ENCODE peak calls at places on chromosome 2, in seven cellular contexts. U, Y, M, W, F, B and R are unnamed samples.

GRCh38 chr2:60337142-60337497 is 216.3 kb downstream of the BCL11A start:
- DNase-seq in U (no peak), Y (no peak), M (no peak), W (no peak), F (no peak), B (no peak), R (no peak)

GRCh38 chr2:30155202-30155601 is 8.4 kb downstream of the YPEL5 start:
- DNase-seq in U (no peak), Y (no peak), M (no peak), W (no peak), F (no peak), B (no peak), R (no peak)

GRCh38 chr2:18993756-18994155 is 364.7 kb downstream of the OSR1 start:
- DNase-seq in U (no peak), Y (no peak), M (no peak), W (no peak), F (no peak), B (no peak), R (no peak)

GRCh38 chr2:128477891-128478290 is 159.2 kb upstream of the HS6ST1 start:
- DNase-seq in U (no peak), Y (no peak), M (no peak), W (no peak), F (no peak), B (no peak), R (no peak)

GRCh38 chr2:4354678-4355077 is 651.3 kb downstream of the DCDC2C start:
- DNase-seq in U (no peak), Y (peak), M (no peak), W (peak), F (peak), B (no peak), R (no peak)

GRCh38 chr2:168210216-168210897 is 37.0 kb downstream of the STK39 start:
- DNase-seq in U (no peak), Y (no peak), M (no peak), W (no peak), F (no peak), B (no peak), R (no peak)

GRCh38 chr2:12903272-12903671 is 186.5 kb downstream of the TRIB2 start:
- DNase-seq in U (no peak), Y (no peak), M (no peak), W (no peak), F (no peak), B (no peak), R (no peak)

GRCh38 chr2:17298453-17298852 is 219.8 kb downstream of the RAD51AP2 start:
- DNase-seq in U (no peak), Y (no peak), M (no peak), W (no peak), F (peak), B (no peak), R (no peak)

GRCh38 chr2:59277656-59278055 is 1036.5 kb upstream of the FANCL start:
- DNase-seq in U (no peak), Y (no peak), M (no peak), W (no peak), F (no peak), B (no peak), R (no peak)

GRCh38 chr2:180662555-180662954 is 317.9 kb upstream of the UBE2E3 start:
- DNase-seq in U (no peak), Y (no peak), M (no peak), W (no peak), F (no peak), B (no peak), R (no peak)

GRCh38 chr2:154698789-154699559 is 479 bp downstream of the KCNJ3 start:
- DNase-seq in U (peak), Y (no peak), M (no peak), W (peak), F (no peak), B (no peak), R (no peak)

GRCh38 chr2:88481937-88482336 is 29.4 kb upstream of the FOXI3 start:
- DNase-seq in U (no peak), Y (no peak), M (no peak), W (no peak), F (no peak), B (no peak), R (no peak)

GRCh38 chr2:17644997-17645715 is 104.7 kb downstream of the VSNL1 start:
- DNase-seq in U (no peak), Y (no peak), M (no peak), W (no peak), F (no peak), B (no peak), R (no peak)

GRCh38 chr2:205650450-205650849 is 31.9 kb upstream of the NRP2 start:
- DNase-seq in U (no peak), Y (no peak), M (no peak), W (no peak), F (no peak), B (no peak), R (peak)

GRCh38 chr2:1605659-1606400 is 138.5 kb downstream of the PXDN start:
- DNase-seq in U (peak), Y (no peak), M (no peak), W (peak), F (no peak), B (no peak), R (no peak)

GRCh38 chr2:173456960-173457359 is 102.3 kb downstream of the CDCA7 start:
- DNase-seq in U (no peak), Y (no peak), M (no peak), W (no peak), F (no peak), B (no peak), R (no peak)

GRCh38 chr2:162734866-162735265 is 103.7 kb downstream of the KCNH7 start:
- DNase-seq in U (no peak), Y (no peak), M (no peak), W (no peak), F (no peak), B (no peak), R (no peak)

GRCh38 chr2:27737676-27738348 is 33.7 kb upstream of the MRPL33 start:
- DNase-seq in U (no peak), Y (no peak), M (peak), W (peak), F (peak), B (no peak), R (no peak)

GRCh38 chr2:145036421-145036901 is 516.5 kb upstream of the ZEB2 start:
- DNase-seq in U (no peak), Y (no peak), M (no peak), W (no peak), F (no peak), B (no peak), R (no peak)

GRCh38 chr2:162821176-162821575 is 17.4 kb downstream of the KCNH7 start:
- DNase-seq in U (no peak), Y (no peak), M (no peak), W (no peak), F (no peak), B (no peak), R (no peak)

GRCh38 chr2:197828464-197829135 is 24.2 kb downstream of the PLCL1 start:
- DNase-seq in U (no peak), Y (no peak), M (no peak), W (no peak), F (no peak), B (no peak), R (no peak)

GRCh38 chr2:236168110-236169067 is at the start of gene GBX2:
- DNase-seq in U (peak), Y (peak), M (no peak), W (peak), F (no peak), B (peak), R (no peak)

GRCh38 chr2:89767581-89768435 is 1076.3 kb downstream of the RPIA start:
- DNase-seq in U (peak), Y (no peak), M (peak), W (peak), F (no peak), B (no peak), R (peak)

GRCh38 chr2:181231886-181232644 is 225.1 kb upstream of the ITGA4 start:
- DNase-seq in U (no peak), Y (no peak), M (no peak), W (no peak), F (no peak), B (no peak), R (no peak)

GRCh38 chr2:48946444-48947048 is 191.0 kb upstream of the LHCGR start:
- DNase-seq in U (peak), Y (peak), M (peak), W (peak), F (peak), B (peak), R (no peak)

GRCh38 chr2:137168564-137168963 is 403.2 kb downstream of the THSD7B start:
- DNase-seq in U (no peak), Y (no peak), M (no peak), W (no peak), F (no peak), B (no peak), R (no peak)

GRCh38 chr2:113342650-113343049 is 63.9 kb upstream of the PAX8 start:
- DNase-seq in U (no peak), Y (no peak), M (no peak), W (no peak), F (no peak), B (no peak), R (no peak)

GRCh38 chr2:134431837-134432437 is 178.1 kb downstream of the MGAT5 start:
- DNase-seq in U (no peak), Y (no peak), M (no peak), W (no peak), F (no peak), B (peak), R (no peak)

GRCh38 chr2:20522311-20522710 is 75.4 kb downstream of the RHOB start:
- DNase-seq in U (peak), Y (no peak), M (no peak), W (no peak), F (no peak), B (no peak), R (no peak)

GRCh38 chr2:145060876-145061275 is 541.0 kb upstream of the ZEB2 start:
- DNase-seq in U (no peak), Y (no peak), M (no peak), W (no peak), F (no peak), B (no peak), R (no peak)

GRCh38 chr2:60934153-60934722 is 52.9 kb downstream of the REL start:
- DNase-seq in U (no peak), Y (no peak), M (no peak), W (no peak), F (no peak), B (no peak), R (no peak)

DNA sequence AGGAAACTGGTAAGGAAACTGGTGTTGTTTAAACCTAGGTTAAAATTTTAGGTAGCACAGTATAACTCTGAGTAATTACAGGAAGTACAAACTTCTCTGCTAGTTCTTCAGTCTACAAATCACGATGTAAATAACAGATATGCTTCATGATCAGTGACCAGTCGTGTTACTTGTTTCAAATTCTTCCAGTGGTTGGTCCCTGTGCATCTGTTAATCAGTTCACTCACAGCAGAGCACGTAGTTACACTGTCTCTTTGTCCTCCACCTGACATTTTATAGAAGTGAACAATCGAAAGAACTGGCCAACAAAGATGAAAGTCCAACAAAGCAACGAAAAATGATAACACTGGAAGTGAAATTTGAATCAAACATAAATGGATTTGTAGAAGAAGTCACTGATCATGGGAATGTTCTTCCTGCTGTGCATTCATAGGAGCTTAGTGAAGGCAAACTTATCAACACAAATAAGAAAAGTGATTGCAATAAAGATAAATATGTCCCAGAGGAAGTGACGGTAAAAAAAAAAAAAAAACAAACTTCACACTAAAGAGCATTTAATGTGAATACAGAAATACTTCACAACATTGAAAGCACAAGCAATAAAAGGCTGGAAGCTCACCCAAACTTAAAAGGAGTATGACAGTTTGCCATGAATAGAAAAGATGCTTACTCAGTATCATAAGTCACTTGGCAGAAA is 7.0 kb downstream of the EIF2AK2 start:
- DNase-seq in U (no peak), Y (no peak), M (no peak), W (no peak), F (peak), B (no peak), R (no peak)
- H3K27ac ChIP-seq in U (no peak), Y (no peak), M (no peak), W (no peak), F (peak), B (no peak), R (no peak)

DNA sequence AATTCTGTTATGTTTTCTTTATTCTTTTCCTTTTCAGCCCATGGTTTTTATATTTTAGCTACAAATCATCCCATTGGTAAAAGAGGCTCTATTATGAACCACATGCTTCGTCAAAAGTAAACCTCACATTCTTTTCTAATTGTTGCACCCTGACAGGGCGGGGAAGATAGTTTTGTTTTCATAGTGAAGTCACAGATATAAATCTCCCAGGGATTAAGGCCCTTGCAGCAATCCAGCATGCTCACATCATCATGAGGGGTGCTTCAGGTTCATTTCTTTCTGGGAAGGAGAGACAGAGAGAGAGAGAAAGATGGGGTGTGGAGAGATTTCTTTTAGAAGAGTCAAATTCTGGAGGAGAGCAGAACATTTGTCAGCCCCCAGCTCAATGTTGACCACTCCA is 124.5 kb upstream of the CDC42EP3 start:
- DNase-seq in U (no peak), Y (no peak), M (no peak), W (no peak), F (no peak), B (no peak), R (no peak)
- TF ChIP-seq EP300 in U (no peak), Y (no peak), M (no peak), W (no peak), F (no peak), B (no peak), R (no peak)

GRCh38 chr2:45170191-45170975 is 161.1 kb upstream of the SIX2 start:
- DNase-seq in U (no peak), Y (no peak), M (no peak), W (no peak), F (no peak), B (no peak), R (no peak)

GRCh38 chr2:45168731-45169338 is 159.6 kb upstream of the SIX2 start:
- DNase-seq in U (no peak), Y (no peak), M (no peak), W (peak), F (no peak), B (peak), R (no peak)

GRCh38 chr2:45167885-45168284 is 158.6 kb upstream of the SIX2 start:
- DNase-seq in U (no peak), Y (no peak), M (no peak), W (no peak), F (no peak), B (no peak), R (no peak)

GRCh38 chr2:45170976-45171514 is 161.8 kb upstream of the SIX2 start:
- DNase-seq in U (no peak), Y (no peak), M (no peak), W (no peak), F (no peak), B (no peak), R (no peak)

DNA sequence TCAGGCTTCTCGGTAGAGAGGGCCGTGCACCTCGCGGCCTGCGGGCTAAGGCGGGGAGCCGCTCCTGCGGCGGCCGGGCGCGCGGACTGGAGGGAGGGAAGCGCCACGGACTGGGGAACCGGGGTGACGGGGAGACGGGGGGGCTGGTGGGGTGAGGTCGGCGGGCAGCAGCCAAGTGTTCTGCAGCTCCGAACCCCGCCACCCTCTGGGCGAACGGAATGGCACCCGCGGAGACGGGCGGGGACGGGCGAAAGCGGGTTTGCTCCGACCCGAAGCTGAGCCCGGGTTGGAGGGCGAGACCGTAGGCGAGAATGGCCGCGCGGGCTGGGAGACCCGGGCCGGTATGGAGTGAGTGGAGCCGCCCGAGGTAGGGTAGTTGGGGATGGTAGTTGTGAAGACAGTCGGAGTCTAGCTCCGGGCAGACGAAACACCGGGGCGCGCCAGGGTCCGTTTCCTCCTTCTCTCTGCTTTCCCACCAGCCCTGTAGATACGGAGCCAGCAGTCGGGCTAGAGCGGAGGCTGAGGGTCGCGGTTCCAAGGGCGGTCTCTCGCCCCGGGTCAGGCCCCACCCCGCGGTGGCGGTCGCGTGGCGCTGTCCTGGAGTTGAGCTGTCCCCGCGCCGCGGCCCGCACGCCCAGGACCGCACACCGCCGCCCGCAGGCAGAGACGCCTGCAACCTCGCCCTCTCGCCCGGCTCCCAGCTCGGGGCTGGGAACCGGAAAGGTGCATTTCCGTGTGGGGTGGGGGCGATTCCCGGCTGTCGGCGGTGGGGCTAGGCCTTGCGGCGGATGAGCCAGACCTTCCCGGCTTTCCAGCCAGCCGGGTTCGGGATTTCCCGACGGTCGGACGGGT is 160.3 kb upstream of the SIX2 start:
- DNase-seq in U (no peak), Y (no peak), M (no peak), W (peak), F (no peak), B (peak), R (no peak)
- H3K4me3 ChIP-seq in U (peak), Y (no peak), M (peak), W (peak), F (no peak), B (peak), R (peak)

GRCh38 chr2:40420478-40420877 is 31.4 kb downstream of the SLC8A1 start:
- DNase-seq in U (no peak), Y (no peak), M (no peak), W (no peak), F (no peak), B (no peak), R (no peak)

GRCh38 chr2:40416486-40416885 is 35.4 kb downstream of the SLC8A1 start:
- DNase-seq in U (no peak), Y (no peak), M (no peak), W (no peak), F (no peak), B (no peak), R (no peak)

GRCh38 chr2:40421643-40422297 is 30.1 kb downstream of the SLC8A1 start:
- DNase-seq in U (peak), Y (no peak), M (no peak), W (no peak), F (no peak), B (no peak), R (no peak)

GRCh38 chr2:40415391-40415790 is 36.5 kb downstream of the SLC8A1 start:
- DNase-seq in U (no peak), Y (no peak), M (no peak), W (no peak), F (no peak), B (no peak), R (no peak)

GRCh38 chr2:40418614-40419013 is 33.3 kb downstream of the SLC8A1 start:
- DNase-seq in U (peak), Y (no peak), M (no peak), W (peak), F (no peak), B (no peak), R (no peak)
- H3K27ac ChIP-seq in U (peak), Y (no peak), M (peak), W (no peak), F (no peak), B (no peak), R (no peak)

GRCh38 chr2:8162602-8163001 is 519.3 kb upstream of the ID2 start:
- DNase-seq in U (peak), Y (no peak), M (no peak), W (no peak), F (no peak), B (no peak), R (no peak)
- TF ChIP-seq EP300 in U (peak), Y (no peak), M (peak), W (no peak), F (no peak), B (no peak), R (no peak)

GRCh38 chr2:42998721-42999120 is 206.3 kb upstream of the HAAO start:
- DNase-seq in U (no peak), Y (no peak), M (no peak), W (no peak), F (no peak), B (no peak), R (peak)
- H3K4me3 ChIP-seq in U (no peak), Y (no peak), M (no peak), W (no peak), F (no peak), B (no peak), R (no peak)

GRCh38 chr2:50948691-50949090 is 83.2 kb downstream of the NRXN1 start:
- DNase-seq in U (no peak), Y (no peak), M (no peak), W (no peak), F (no peak), B (no peak), R (no peak)
- H3K27ac ChIP-seq in U (no peak), Y (no peak), M (no peak), W (no peak), F (no peak), B (no peak), R (no peak)

GRCh38 chr2:204051476-204051875 is 114.9 kb downstream of the ICOS start:
- DNase-seq in U (no peak), Y (peak), M (no peak), W (no peak), F (no peak), B (peak), R (no peak)

GRCh38 chr2:204049635-204050034 is 113.1 kb downstream of the ICOS start:
- DNase-seq in U (no peak), Y (no peak), M (no peak), W (no peak), F (no peak), B (no peak), R (no peak)

GRCh38 chr2:204050681-204051080 is 114.1 kb downstream of the ICOS start:
- DNase-seq in U (no peak), Y (no peak), M (no peak), W (no peak), F (no peak), B (no peak), R (no peak)

GRCh38 chr2:204051999-204052558 is 115.5 kb downstream of the ICOS start:
- DNase-seq in U (no peak), Y (no peak), M (no peak), W (no peak), F (no peak), B (no peak), R (no peak)

GRCh38 chr2:204046145-204046544 is 109.6 kb downstream of the ICOS start:
- DNase-seq in U (no peak), Y (no peak), M (no peak), W (no peak), F (no peak), B (no peak), R (no peak)
- TF ChIP-seq EP300 in U (no peak), Y (no peak), M (no peak), W (no peak), F (no peak), B (no peak), R (no peak)

GRCh38 chr2:241970711-241971110 is 101.2 kb downstream of the RTP5 start:
- DNase-seq in U (no peak), Y (no peak), M (no peak), W (no peak), F (no peak), B (no peak), R (no peak)
- H3K4me3 ChIP-seq in U (no peak), Y (no peak), M (no peak), W (no peak), F (no peak), B (no peak), R (no peak)